ENCODE peak calls at places on chromosomes 3 and 15, in four cellular contexts. U, S, Q and P are unnamed samples.

GRCh38 chr15:74227968-74228722 is 8.0 kb upstream of the CCDC33 start:
- DNase-seq in U (no peak), S (no peak), Q (no peak), P (no peak)

GRCh38 chr3:50542177-50543034 is 25.1 kb downstream of the C3orf18 start:
- DNase-seq in U (peak; percentile 42), Q (peak; percentile 58), S (peak; percentile 56), P (peak; percentile 33)

GRCh38 chr3:172918568-172919296 is 168.2 kb downstream of the ECT2 start:
- DNase-seq in Q (no peak), U (no peak), S (no peak), P (no peak)

GRCh38 chr15:51759557-51760070 is 8.2 kb downstream of the TMOD2 start:
- DNase-seq in Q (no peak), U (no peak), S (no peak), P (no peak)

GRCh38 chr3:123871946-123872345 is 12.2 kb downstream of the MYLK start:
- DNase-seq in Q (no peak), S (no peak), U (no peak), P (no peak)

GRCh38 chr3:187628169-187628568 is 42.0 kb downstream of the SST start:
- DNase-seq in S (no peak), Q (no peak), U (no peak), P (no peak)

GRCh38 chr15:85756411-85757072 is 38.2 kb downstream of the KLHL25 start:
- DNase-seq in U (no peak), Q (no peak), S (no peak), P (no peak)

GRCh38 chr3:129226374-129226773 is 23.0 kb upstream of the COPG1 start:
- DNase-seq in U (peak; percentile 90), S (no peak), Q (no peak), P (peak; percentile 6)

GRCh38 chr3:50388720-50389352 is 29.5 kb upstream of the TMEM115 start:
- DNase-seq in S (no peak), U (no peak), Q (no peak), P (no peak)

GRCh38 chr15:100602822-100603393 is 519 bp downstream of the ASB7 start:
- DNase-seq in U (peak; percentile 40), S (peak; percentile 19), Q (no peak), P (peak; percentile 37)

GRCh38 chr3:128603811-128604447 is 46.7 kb downstream of the RPN1 start:
- DNase-seq in S (no peak), Q (no peak), U (no peak), P (no peak)

GRCh38 chr15:79430901-79431635 is 1.1 kb upstream of the MINAR1 start:
- DNase-seq in S (no peak), U (no peak), Q (no peak), P (no peak)

GRCh38 chr15:49877871-49878511 is 241.0 kb downstream of the ATP8B4 start:
- DNase-seq in Q (no peak), U (no peak), S (no peak), P (no peak)

GRCh38 chr3:110933786-110934415 is 137.7 kb upstream of the NECTIN3 start:
- DNase-seq in U (no peak), Q (no peak), S (no peak), P (no peak)

GRCh38 chr15:54159044-54159443 is 180.8 kb downstream of the UNC13C start:
- DNase-seq in U (no peak), S (no peak), Q (no peak), P (no peak)

GRCh38 chr15:49674370-49674769 is 53.5 kb downstream of the DTWD1 start:
- DNase-seq in Q (no peak), S (no peak), U (no peak), P (no peak)

GRCh38 chr15:90043611-90044010 is 42.5 kb downstream of the ZNF710 start:
- DNase-seq in U (no peak), S (no peak), Q (no peak), P (no peak)

GRCh38 chr3:124768812-124769211 is 38.6 kb downstream of the UMPS start:
- DNase-seq in S (no peak), Q (no peak), U (no peak), P (no peak)

GRCh38 chr15:33639968-33640367 is 328.3 kb upstream of the CHRM5 start:
- DNase-seq in U (no peak), Q (no peak), S (no peak), P (no peak)

GRCh38 chr15:42220216-42220615 is 12.1 kb upstream of the VPS39 start:
- DNase-seq in S (no peak), Q (no peak), U (no peak), P (no peak)

GRCh38 chr3:113261996-113262665 is 50.8 kb downstream of the BOC start:
- DNase-seq in Q (no peak), S (no peak), U (no peak), P (no peak)

GRCh38 chr3:148975277-148975676 is 16.1 kb upstream of the GYG1 start:
- DNase-seq in U (no peak), Q (no peak), S (no peak), P (no peak)

GRCh38 chr3:159937561-159937960 is 51.1 kb upstream of the IL12A start:
- DNase-seq in S (no peak), U (no peak), Q (no peak), P (no peak)

GRCh38 chr3:102400142-102400541 is 34.7 kb upstream of the ZPLD1 start:
- DNase-seq in U (no peak), Q (no peak), S (no peak), P (no peak)

GRCh38 chr3:115699741-115700140 is 76.4 kb downstream of the GAP43 start:
- DNase-seq in S (no peak), U (no peak), Q (no peak), P (no peak)

GRCh38 chr3:167739190-167739589 is 3.7 kb downstream of the SERPINI1 start:
- DNase-seq in S (no peak), U (no peak), Q (no peak), P (no peak)

GRCh38 chr15:65298731-65299130 is 2.9 kb downstream of the RNU5A-1 start:
- DNase-seq in Q (no peak), S (no peak), U (no peak), P (no peak)

GRCh38 chr3:52240059-52240885 is 1.3 kb upstream of the TWF2 start:
- DNase-seq in U (peak; percentile 73), S (no peak), Q (no peak), P (peak; percentile 66)

GRCh38 chr15:64854041-64854440 is 12.3 kb downstream of the PLEKHO2 start:
- DNase-seq in U (no peak), S (no peak), Q (no peak), P (no peak)

GRCh38 chr3:128238100-128238459 is 84.8 kb downstream of the EEFSEC start:
- DNase-seq in S (no peak), U (peak; percentile 60), Q (no peak), P (no peak)

GRCh38 chr3:159837725-159838124 is 150.9 kb upstream of the IL12A start:
- DNase-seq in Q (no peak), U (no peak), S (no peak), P (no peak)

GRCh38 chr3:54374214-54374855 is 252.0 kb downstream of the CACNA2D3 start:
- DNase-seq in S (no peak), Q (no peak), U (no peak), P (no peak)